ENCODE peak calls at places on chromosomes 16 and 17, in six cellular contexts. K is AG04449, S is stomach, L is BJ, I is fibroblast of pulmonary artery, X is thoracic aorta. O is an unnamed sample.

GRCh38 chr16:68685685-68686478 is 40.8 kb downstream of the CDH3 start:
- DNase-seq in S (no peak), X (no peak), L (no peak), K (no peak), I (no peak), O (no peak)

GRCh38 chr16:85461814-85462404 is 151.2 kb upstream of the GSE1 start:
- DNase-seq in S (no peak), X (no peak), L (no peak), I (peak), K (no peak), O (no peak)

GRCh38 chr16:70746040-70746707 is 54.8 kb downstream of the VAC14 start:
- DNase-seq in X (peak), L (no peak), S (peak), K (peak), I (peak), O (peak)

GRCh38 chr16:22898874-22899348 is 84.9 kb downstream of the HS3ST2 start:
- DNase-seq in X (peak), S (peak), K (no peak), L (no peak), I (peak), O (no peak)

GRCh38 chr16:68290455-68290854 is 20.3 kb downstream of the SLC7A6OS start:
- DNase-seq in K (no peak), X (no peak), I (no peak), L (no peak), S (no peak), O (no peak)

GRCh38 chr17:81429353-81429774 is 34.1 kb downstream of the BAHCC1 start:
- DNase-seq in L (no peak), K (no peak), X (no peak), S (peak), I (peak), O (peak)

GRCh38 chr16:51317575-51317974 is 166.5 kb upstream of the SALL1 start:
- DNase-seq in X (no peak), I (no peak), S (no peak), L (no peak), K (no peak), O (no peak)

GRCh38 chr16:69596801-69597200 is 31.0 kb downstream of the NFAT5 start:
- DNase-seq in I (no peak), X (no peak), L (no peak), K (no peak), S (no peak), O (no peak)

GRCh38 chr16:75248142-75248535 is 3.3 kb downstream of the BCAR1 start:
- DNase-seq in I (no peak), K (no peak), X (no peak), L (no peak), S (peak), O (no peak)

GRCh38 chr17:72749119-72749572 is 343.3 kb downstream of the SLC39A11 start:
- DNase-seq in K (no peak), L (no peak), I (no peak), X (no peak), S (no peak), O (peak)

DNA sequence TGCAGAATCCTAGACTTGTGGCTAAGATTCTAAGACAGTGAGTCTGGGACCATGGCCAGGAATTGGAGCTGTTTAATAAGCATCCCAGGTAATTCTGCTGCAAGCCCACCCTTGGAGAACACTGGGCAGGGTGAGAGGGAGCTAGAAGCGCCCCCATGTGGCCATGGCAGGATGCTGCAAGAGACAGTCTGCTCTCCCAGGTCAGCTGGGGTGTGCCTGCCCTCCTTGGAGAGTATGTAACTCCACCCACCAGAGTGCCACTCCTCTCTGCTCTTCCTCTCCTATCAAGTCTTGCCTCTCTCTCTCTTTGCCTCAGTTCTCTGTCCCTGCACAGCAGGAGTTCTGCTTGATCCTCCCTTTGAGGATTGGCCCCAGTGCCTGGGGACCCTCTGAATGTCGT is 14.9 kb downstream of the RCVRN start:
- DNase-seq in S (no peak), L (no peak), K (no peak), X (no peak), I (no peak), O (no peak)
- TF ChIP-seq CTCF in S (peak), L (peak), K (peak), X (peak), I (peak), O (peak)

GRCh38 chr16:26456074-26456473 is 610.7 kb upstream of the C16orf82 start:
- DNase-seq in S (no peak), X (no peak), L (no peak), K (no peak), I (no peak), O (no peak)

GRCh38 chr16:26457061-26457460 is 609.7 kb upstream of the C16orf82 start:
- DNase-seq in K (no peak), X (no peak), I (no peak), L (no peak), S (no peak), O (no peak)

GRCh38 chr16:26457896-26458295 is 608.8 kb upstream of the C16orf82 start:
- DNase-seq in L (no peak), K (no peak), I (no peak), S (no peak), X (no peak), O (no peak)

GRCh38 chr16:26454102-26454501 is 612.6 kb upstream of the C16orf82 start:
- DNase-seq in L (no peak), I (no peak), K (no peak), X (no peak), S (no peak), O (no peak)

GRCh38 chr16:26453215-26453614 is 613.5 kb upstream of the C16orf82 start:
- DNase-seq in I (no peak), S (no peak), L (no peak), K (no peak), X (no peak), O (no peak)
- TF ChIP-seq CTCF in I (no peak), S (no peak), L (no peak), K (no peak), X (no peak), O (no peak)

GRCh38 chr16:57828272-57829161 is 26.2 kb upstream of the KIFC3 start:
- DNase-seq in S (no peak), L (no peak), X (no peak), I (no peak), K (no peak), O (no peak)
- TF ChIP-seq CTCF in S (no peak), L (peak), X (no peak), I (no peak), K (no peak), O (no peak)

DNA sequence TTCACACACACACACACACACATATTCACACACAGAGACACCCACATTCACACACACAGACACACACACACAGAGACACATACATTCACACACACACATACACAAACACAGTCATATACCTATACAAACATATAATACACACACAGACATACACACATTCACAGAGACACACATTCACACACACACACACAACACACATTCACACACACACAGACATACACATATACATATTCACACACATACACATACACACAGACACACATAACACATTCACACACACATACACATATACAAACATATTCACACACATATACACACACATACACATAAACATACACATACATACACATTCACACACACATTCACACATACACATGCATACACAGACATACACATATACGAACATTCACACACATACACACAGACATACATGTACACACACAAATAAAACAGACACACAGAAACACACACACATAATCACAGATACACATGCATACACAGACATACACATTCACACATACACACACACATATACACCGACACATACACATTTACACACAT is 7.9 kb downstream of the PRCD start:
- DNase-seq in I (no peak), X (no peak), K (no peak), L (no peak), S (no peak), O (no peak)
- TF ChIP-seq CTCF in I (no peak), X (no peak), K (no peak), L (no peak), S (no peak), O (no peak)

DNA sequence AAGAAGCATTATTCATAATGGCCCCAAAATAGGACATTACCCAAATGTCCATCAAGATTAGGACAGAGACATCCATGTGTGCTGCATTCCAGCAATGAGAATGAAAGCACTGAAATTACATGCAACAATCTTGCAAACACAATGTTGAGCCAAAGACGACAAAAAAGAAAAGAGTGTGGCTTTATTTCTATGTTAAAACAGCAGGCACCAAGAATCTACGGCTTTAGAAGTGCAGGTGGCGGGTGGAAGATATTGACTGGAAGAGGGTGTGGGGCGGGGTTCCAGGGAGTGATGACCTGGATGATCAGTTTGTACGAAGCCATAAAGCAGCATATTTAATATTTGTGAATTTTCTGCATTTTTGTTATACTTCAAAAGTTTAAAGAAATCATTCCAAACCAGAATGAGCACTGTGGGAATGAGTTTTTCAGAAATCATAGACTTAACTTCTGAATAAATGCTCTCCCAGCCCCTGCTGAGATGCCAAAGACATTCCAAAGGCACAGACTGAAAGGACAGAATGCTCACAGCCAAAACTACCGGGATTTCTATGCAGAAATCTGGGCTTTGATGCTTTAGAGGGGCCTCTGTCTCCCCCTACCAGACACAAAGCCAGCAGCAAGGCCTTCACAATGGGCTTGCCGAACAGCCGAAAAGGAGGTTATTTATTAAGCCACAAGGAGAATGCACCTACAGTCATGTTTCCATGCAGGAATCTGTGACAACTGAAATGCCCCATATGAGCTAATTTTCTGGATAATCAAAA is 361.6 kb downstream of the GRIN2A start:
- DNase-seq in X (no peak), K (no peak), S (no peak), L (no peak), I (no peak), O (no peak)
- TF ChIP-seq CTCF in X (no peak), K (no peak), S (no peak), L (no peak), I (no peak), O (no peak)

DNA sequence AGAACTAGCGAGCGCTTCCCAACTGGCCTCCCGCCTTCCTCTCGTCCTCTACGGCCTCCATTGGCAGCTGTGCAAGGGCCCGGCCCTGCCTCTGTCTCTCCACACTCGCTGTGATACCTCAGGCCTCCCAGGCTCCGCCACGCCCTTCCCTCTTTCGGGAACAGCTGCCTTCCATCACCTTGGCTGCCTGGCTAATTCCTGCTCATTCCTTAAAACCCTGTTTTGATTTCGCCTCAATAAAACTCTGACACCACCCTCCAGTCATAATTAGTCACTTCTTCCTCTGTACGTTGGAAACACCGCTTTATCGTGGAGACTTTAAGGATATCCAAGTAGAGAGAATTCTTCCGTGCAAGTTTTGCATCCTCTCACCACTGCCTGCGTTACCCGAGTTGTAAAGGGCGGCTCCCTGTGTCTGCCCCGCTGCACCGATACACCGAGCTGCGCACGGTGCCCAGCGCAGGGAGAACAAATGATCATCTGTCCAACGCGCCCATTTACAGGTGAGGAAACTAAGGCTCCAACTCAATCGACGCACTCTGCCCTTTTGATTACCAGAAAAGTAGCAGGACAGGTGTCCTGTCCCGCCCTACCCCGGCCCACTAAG is 139.6 kb downstream of the SEC14L1 start:
- DNase-seq in S (no peak), I (peak), K (no peak), L (no peak), X (no peak), O (no peak)
- TF ChIP-seq CTCF in S (no peak), I (no peak), K (no peak), L (no peak), X (no peak), O (no peak)

GRCh38 chr16:78100162-78100467 is 661 bp downstream of the WWOX start:
- DNase-seq in X (no peak), K (no peak), S (no peak), L (no peak), I (no peak), O (no peak)
- TF ChIP-seq CTCF in X (no peak), K (no peak), S (no peak), L (no peak), I (no peak), O (no peak)

DNA sequence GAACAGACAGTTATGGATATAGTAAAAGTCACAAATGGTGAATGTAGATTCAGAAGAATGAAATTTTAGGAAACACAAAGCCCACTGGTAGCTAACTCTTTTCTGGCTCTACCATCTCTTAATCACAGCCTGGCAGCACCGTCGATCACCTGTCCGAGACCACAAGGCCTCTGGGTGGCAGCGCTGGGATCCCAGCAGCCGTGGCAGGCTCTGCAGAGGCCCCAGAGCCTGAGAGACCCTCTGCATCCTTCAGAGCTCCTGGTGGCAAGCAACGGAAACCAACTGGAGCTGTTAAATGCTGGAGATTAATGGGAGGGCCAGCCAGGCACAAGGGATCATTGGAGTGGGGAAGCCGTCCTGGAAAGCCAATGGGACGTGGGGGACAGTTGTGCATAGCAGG is 26.3 kb downstream of the LAT start:
- DNase-seq in K (no peak), L (no peak), X (no peak), S (no peak), I (no peak), O (no peak)
- TF ChIP-seq CTCF in K (no peak), L (no peak), X (no peak), S (no peak), I (no peak), O (no peak)

DNA sequence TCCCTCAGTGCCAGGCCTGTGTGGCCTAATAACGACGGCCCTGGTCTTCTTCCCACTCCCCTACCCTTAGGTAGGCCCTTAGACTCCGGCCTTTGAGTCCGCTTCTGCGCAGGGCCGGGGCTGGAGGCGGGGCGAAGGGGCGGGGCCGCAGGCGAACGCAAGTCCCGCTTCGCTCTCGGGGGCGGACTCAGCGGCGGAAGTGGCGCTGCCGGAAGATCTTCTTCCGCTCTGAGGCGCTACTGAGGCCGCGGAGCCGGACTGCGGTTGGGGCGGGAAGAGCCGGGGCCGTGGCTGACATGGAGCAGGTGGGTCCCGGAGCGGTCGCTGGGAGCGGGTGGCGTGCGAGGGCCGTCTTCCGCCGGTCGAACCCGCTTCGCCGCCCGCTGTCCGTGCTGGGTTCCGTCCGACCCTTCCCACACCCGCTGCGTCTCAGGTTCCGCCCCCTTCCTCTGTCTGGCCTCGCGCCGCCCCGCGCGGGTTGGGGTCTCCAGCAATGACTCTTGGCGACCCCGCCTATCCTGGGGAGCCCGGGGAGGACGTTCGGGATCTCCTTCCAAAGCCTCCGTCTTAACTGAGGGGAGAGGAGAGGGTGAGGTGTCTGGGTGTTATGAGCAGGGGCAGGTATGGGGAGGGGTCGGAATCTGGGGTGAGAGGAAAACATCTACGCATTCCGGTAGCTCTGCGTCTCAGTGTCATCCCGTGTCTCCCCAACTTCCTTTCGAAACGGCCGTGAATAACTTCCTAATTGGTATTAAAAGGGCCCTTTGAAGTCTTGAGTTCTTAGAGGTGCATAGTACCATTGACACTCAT is at the start of gene STARD3:
- DNase-seq in K (peak), L (no peak), I (peak), S (peak), X (peak), O (peak)
- TF ChIP-seq CTCF in K (peak), L (peak), I (no peak), S (no peak), X (peak), O (peak)

DNA sequence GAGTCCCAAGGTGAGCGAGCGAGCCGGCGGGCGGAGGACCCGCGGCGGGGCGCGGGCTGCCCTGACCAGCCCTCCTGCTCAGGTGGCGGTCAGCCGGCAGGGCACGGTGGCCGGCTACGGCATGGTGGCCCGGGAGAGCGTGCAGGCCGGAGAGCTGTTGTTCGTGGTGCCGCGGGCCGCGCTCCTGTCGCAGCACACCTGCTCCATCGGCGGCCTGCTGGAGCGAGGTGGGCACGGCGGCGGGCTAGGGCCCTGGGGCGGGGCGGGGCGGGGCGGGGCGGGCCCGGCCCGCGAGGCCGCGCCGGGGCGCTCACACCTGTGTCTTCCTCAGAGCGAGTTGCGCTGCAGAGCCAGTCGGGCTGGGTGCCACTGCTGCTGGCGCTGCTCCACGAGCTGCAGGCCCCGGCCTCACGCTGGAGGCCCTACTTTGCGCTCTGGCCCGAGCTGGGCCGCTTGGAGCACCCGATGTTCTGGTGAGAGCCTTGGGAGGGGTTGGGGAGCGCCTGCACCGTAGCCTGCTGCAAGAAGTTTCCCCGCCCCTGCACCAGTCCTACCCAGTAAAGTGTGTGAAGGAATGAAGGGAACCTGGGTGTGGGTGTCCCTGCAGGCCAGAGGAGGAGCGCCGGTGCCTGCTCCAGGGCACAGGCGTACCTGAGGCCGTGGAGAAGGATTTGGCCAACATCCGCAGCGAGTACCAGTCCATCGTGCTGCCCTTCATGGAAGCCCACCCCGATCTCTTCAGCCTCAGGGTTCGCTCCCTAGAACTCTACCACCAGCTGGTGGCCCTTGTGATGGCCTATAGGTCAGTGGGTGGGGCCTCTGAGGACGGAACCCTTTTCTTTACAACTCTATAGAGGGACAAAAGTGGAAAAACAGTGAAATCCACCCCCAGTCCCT is 802 bp downstream of the SETD6 start:
- DNase-seq in K (no peak), L (no peak), X (no peak), S (peak), I (no peak), O (peak)
- TF ChIP-seq CTCF in K (no peak), L (no peak), X (no peak), S (no peak), I (no peak), O (no peak)